ENCODE peak calls at places on chromosomes 13 and 19, in five cellular contexts. S is lower leg skin, R is breast epithelium, B is AG09309, I is endothelial cell. H is an unnamed sample.

GRCh38 chr19:39542198-39542597 is 2.2 kb upstream of the EID2 start:
- DNase-seq in B (no peak), R (no peak), I (peak), S (no peak), H (no peak)

GRCh38 chr13:106243011-106243410 is 292.5 kb downstream of the EFNB2 start:
- DNase-seq in I (no peak), B (no peak), R (no peak), S (no peak), H (no peak)

GRCh38 chr19:1122972-1123363 is 19.2 kb downstream of the GPX4 start:
- DNase-seq in I (peak), S (peak), B (no peak), R (no peak), H (peak)

GRCh38 chr19:17001603-17002183 is 24.9 kb downstream of the CPAMD8 start:
- DNase-seq in I (no peak), R (no peak), S (no peak), B (no peak), H (no peak)

GRCh38 chr19:495440-496332 is 600 bp upstream of the MADCAM1 start:
- DNase-seq in I (peak), R (no peak), S (no peak), B (no peak), H (no peak)

GRCh38 chr13:97224544-97225324 is 2.6 kb downstream of the MBNL2 start:
- DNase-seq in I (no peak), S (no peak), B (no peak), R (peak), H (no peak)

GRCh38 chr13:24615114-24615513 is 65.1 kb upstream of the ATP12A start:
- DNase-seq in I (no peak), R (no peak), S (peak), B (no peak), H (no peak)

GRCh38 chr19:55650602-55651230 is 2.7 kb downstream of the CCDC106 start:
- DNase-seq in R (no peak), I (no peak), B (no peak), S (no peak), H (no peak)

GRCh38 chr19:39970424-39970673 is 616 bp upstream of the PSMC4 start:
- DNase-seq in S (no peak), I (no peak), R (no peak), B (no peak), H (no peak)

GRCh38 chr13:101140087-101140770 is 276.1 kb downstream of the NALCN start:
- DNase-seq in R (no peak), I (no peak), B (no peak), S (no peak), H (no peak)

GRCh38 chr13:30196025-30196424 is 111.3 kb downstream of the KATNAL1 start:
- DNase-seq in B (no peak), R (no peak), S (no peak), I (no peak), H (no peak)

GRCh38 chr13:99978781-99979452 is 2.7 kb upstream of the ZIC2 start:
- DNase-seq in I (peak), B (no peak), R (peak), S (no peak), H (no peak)

GRCh38 chr13:51770681-51771417 is 33.1 kb downstream of the DHRS12 start:
- DNase-seq in I (no peak), S (no peak), R (no peak), B (no peak), H (no peak)

GRCh38 chr13:34939771-34940170 is 2.3 kb upstream of the NBEA start:
- DNase-seq in S (no peak), I (no peak), R (no peak), B (no peak), H (no peak)

GRCh38 chr19:4191044-4191443 is 8.6 kb downstream of the ANKRD24 start:
- DNase-seq in S (no peak), R (no peak), B (no peak), I (no peak), H (no peak)

GRCh38 chr19:2476451-2477140 is 669 bp downstream of the GADD45B start:
- DNase-seq in B (no peak), S (no peak), R (no peak), I (no peak), H (no peak)

GRCh38 chr13:46313441-46314257 is 73.4 kb downstream of the RUBCNL start:
- DNase-seq in S (no peak), B (no peak), R (no peak), I (no peak), H (no peak)

GRCh38 chr13:46315491-46316075 is 71.5 kb downstream of the RUBCNL start:
- DNase-seq in S (no peak), B (no peak), R (no peak), I (no peak), H (no peak)

GRCh38 chr13:46315036-46315435 is 72.0 kb downstream of the RUBCNL start:
- DNase-seq in B (no peak), R (no peak), S (no peak), I (no peak), H (no peak)

GRCh38 chr13:46314587-46314986 is 72.5 kb downstream of the RUBCNL start:
- DNase-seq in R (no peak), B (no peak), I (no peak), S (no peak), H (no peak)

GRCh38 chr13:46317120-46317519 is 69.9 kb downstream of the RUBCNL start:
- DNase-seq in R (no peak), S (no peak), I (no peak), B (no peak), H (no peak)
- TF ChIP-seq CTCF in R (no peak), S (no peak), I (no peak), B (peak), H (no peak)

GRCh38 chr19:58217069-58217481 is 11.6 kb upstream of the ZNF544 start:
- DNase-seq in B (no peak), I (no peak), R (no peak), S (no peak), H (no peak)

GRCh38 chr19:58213075-58213369 is 15.7 kb upstream of the ZNF544 start:
- DNase-seq in B (no peak), R (no peak), S (no peak), I (no peak), H (no peak)

GRCh38 chr19:58217607-58218391 is 10.9 kb upstream of the ZNF544 start:
- DNase-seq in R (no peak), I (no peak), B (no peak), S (no peak), H (no peak)

DNA sequence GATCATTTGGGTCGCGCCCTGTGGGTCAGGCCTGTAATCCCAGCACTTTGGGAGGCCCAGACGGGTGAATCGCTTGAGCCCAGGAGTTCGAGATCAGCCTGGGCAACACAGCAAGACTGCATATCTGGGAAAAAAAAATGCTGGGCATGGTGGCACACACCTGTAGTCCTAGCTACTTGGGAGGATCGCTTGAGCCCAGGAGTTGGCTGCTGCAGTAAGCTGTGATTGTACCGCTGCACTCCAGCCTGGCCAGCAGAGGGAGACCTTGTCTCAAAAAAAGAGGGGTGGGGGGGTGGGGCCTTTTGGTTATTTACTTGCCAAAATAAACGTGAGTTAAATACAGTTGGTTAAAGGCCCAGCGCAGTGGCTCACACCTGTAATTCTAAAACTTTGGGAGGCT is 9.8 kb upstream of the ZNF544 start:
- DNase-seq in R (no peak), B (no peak), S (no peak), I (peak), H (no peak)
- TF ChIP-seq CTCF in R (no peak), B (no peak), S (no peak), I (peak), H (peak)

GRCh38 chr13:67369895-67370660 is 139.9 kb upstream of the PCDH9 start:
- DNase-seq in R (no peak), B (no peak), I (no peak), S (no peak), H (no peak)

GRCh38 chr13:67367385-67367784 is 137.2 kb upstream of the PCDH9 start:
- DNase-seq in B (no peak), I (no peak), R (no peak), S (no peak), H (no peak)

GRCh38 chr13:67366533-67366932 is 136.4 kb upstream of the PCDH9 start:
- DNase-seq in B (no peak), R (no peak), I (no peak), S (no peak), H (no peak)
- TF ChIP-seq CTCF in B (no peak), R (no peak), I (no peak), S (no peak), H (no peak)

DNA sequence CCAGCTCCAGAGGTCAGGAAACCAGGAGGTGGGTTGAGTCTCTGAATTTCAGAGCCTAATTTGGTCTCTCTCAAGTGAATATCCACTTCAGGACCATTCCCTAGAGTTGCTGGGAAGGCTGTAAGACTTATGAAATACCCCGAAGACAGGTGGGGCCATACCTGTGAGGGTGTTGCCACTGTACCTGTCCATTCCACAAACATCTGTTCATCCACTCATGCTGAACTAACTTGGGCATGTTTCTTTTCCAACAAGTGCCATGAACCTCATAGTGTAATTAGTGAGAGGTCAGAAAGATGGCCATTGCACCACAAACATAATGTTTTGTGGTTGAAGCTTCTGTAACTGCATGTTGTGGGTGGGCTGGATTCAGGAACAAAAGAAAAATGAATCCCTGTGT is 7.8 kb downstream of the ILF3 start:
- DNase-seq in I (no peak), S (no peak), R (no peak), B (no peak), H (no peak)
- TF ChIP-seq CTCF in I (no peak), S (no peak), R (no peak), B (no peak), H (no peak)